ENCODE peak calls at places on chromosomes 4 and X, in ten cellular contexts. F, E, G, N, X, V, W, A, B and R are unnamed samples.

GRCh38 chr4:150385606-150386005 is 196.3 kb upstream of the MAB21L2 start:
- DNase-seq in F (peak; percentile 60), G (peak; percentile 34), W (no peak), E (no peak), A (peak; percentile 76), N (peak; percentile 49), X (peak; percentile 95), B (no peak), V (peak; percentile 92), R (peak; percentile 2)

GRCh38 chr4:40550900-40551546 is 78.6 kb downstream of the RBM47 start:
- DNase-seq in E (no peak), A (no peak), N (peak; percentile 53), W (no peak), G (no peak), B (peak; percentile 38), X (peak; percentile 59), F (no peak), V (peak; percentile 52), R (peak; percentile 77)

GRCh38 chr4:99852199-99852718 is 35.6 kb downstream of the DAPP1 start:
- DNase-seq in N (no peak), E (no peak), F (no peak), B (no peak), X (no peak), W (no peak), A (no peak), V (no peak), G (no peak), R (no peak)

GRCh38 chr4:6779667-6780565 is 2.6 kb upstream of the KIAA0232 start:
- DNase-seq in B (no peak), F (no peak), G (no peak), E (no peak), V (peak; percentile 40), A (no peak), N (no peak), X (peak; percentile 21), W (no peak), R (no peak)

GRCh38 chrX:68647156-68647957 is at the start of gene STARD8:
- DNase-seq in N (peak; percentile 60), V (peak; percentile 45), E (peak; percentile 84), W (peak; percentile 23), X (peak; percentile 72), F (peak; percentile 12), A (peak; percentile 29), B (no peak), G (no peak), R (no peak)

GRCh38 chr4:6834867-6835266 is 52.3 kb downstream of the KIAA0232 start:
- DNase-seq in B (no peak), F (no peak), N (peak; percentile 69), E (no peak), V (peak; percentile 12), X (peak; percentile 43), A (no peak), W (no peak), G (no peak), R (peak; percentile 79)

GRCh38 chrX:70455366-70456202 is 10.9 kb downstream of the DLG3 start:
- DNase-seq in F (no peak), X (no peak), V (no peak), A (no peak), G (no peak), E (no peak), W (peak; percentile 64), N (peak; percentile 46), B (peak; percentile 64), R (peak; percentile 41)

GRCh38 chrX:26783512-26784225 is 567.7 kb downstream of the MAGEB5 start:
- DNase-seq in A (peak; percentile 19), W (no peak), F (no peak), B (peak; percentile 19), E (no peak), V (peak; percentile 11), X (peak; percentile 48), N (peak; percentile 25), G (no peak), R (peak; percentile 0)

GRCh38 chrX:38985375-38985774 is 184.1 kb downstream of the MID1IP1 start:
- DNase-seq in X (peak; percentile 41), G (no peak), N (peak; percentile 58), V (peak; percentile 11), A (no peak), E (no peak), B (no peak), F (no peak), W (no peak), R (peak; percentile 34)

GRCh38 chr4:124685851-124686250 is 26.7 kb downstream of the ANKRD50 start:
- DNase-seq in E (no peak), A (no peak), G (no peak), X (no peak), W (no peak), F (no peak), N (no peak), V (no peak), B (no peak), R (no peak)

DNA sequence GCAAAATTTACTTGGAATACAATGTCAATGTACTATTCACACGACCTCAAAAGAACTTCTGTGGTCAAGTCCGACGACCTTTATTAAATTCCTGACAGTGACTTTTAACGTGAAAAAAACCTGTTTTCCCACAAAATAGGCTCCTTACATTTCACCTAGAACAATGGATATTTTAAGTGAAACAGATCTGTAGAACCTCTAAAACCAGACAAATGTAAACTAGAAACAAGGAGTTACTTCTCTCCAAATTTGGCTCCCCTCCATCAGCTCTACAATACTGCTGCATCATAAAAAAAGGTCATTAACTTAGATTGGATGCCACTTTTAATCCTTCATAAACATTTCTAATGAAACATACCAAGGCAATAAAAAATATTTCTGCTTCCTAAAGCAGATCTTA is 1.2 kb downstream of the NEK1 start:
- DNase-seq in N (no peak), B (no peak), A (no peak), G (no peak), E (no peak), V (no peak), W (no peak), F (no peak), X (peak; percentile 35), R (no peak)
- H3K4me3 ChIP-seq in N (peak overlapping the region; percentile 100), B (no peak overlapping the region), A (peak overlapping the region; percentile 79), G (peak overlapping the region; percentile 98), E (no peak overlapping the region), V (peak overlapping the region; percentile 6), W (no peak overlapping the region), F (peak overlapping the region; percentile 91), X (peak overlapping the region; percentile 90), R (no peak overlapping the region)

GRCh38 chr4:30724217-30724616 is 4.0 kb downstream of the PCDH7 start:
- DNase-seq in W (no peak), F (no peak), E (peak; percentile 63), N (no peak), A (no peak), X (no peak), V (no peak), B (no peak), G (no peak), R (no peak)
- H3K36me3 ChIP-seq in W (no peaks in the 10 kb centered on the region), F (no peaks in the 10 kb centered on the region), E (no peaks in the 10 kb centered on the region), N (no peaks in the 10 kb centered on the region), A (no peaks in the 10 kb centered on the region), X (no peaks in the 10 kb centered on the region), V (no peaks in the 10 kb centered on the region), B (no peaks in the 10 kb centered on the region), G (no peaks in the 10 kb centered on the region), R (no peaks in the 10 kb centered on the region)

GRCh38 chr4:109913842-109914241 is 1.2 kb downstream of the EGF start:
- DNase-seq in A (no peak), W (no peak), F (no peak), E (no peak), B (no peak), N (no peak), G (no peak), X (no peak), V (no peak), R (no peak)
- H3K4me3 ChIP-seq in A (no peak overlapping the region), W (no peak overlapping the region), F (no peak overlapping the region), E (no peak overlapping the region), B (peak overlapping the region; percentile 17), N (peak overlapping the region; percentile 80), G (no peak overlapping the region), X (no peak overlapping the region), V (no peak overlapping the region), R (no peak overlapping the region)

GRCh38 chr4:36237366-36238353 is 6.7 kb downstream of the ARAP2 start:
- DNase-seq in G (no peak), B (no peak), E (no peak), X (no peak), A (no peak), N (no peak), F (no peak), W (no peak), V (no peak), R (no peak)

GRCh38 chr4:36233567-36234266 is 10.6 kb downstream of the ARAP2 start:
- DNase-seq in B (no peak), V (no peak), A (no peak), W (no peak), N (no peak), G (no peak), F (no peak), X (no peak), E (no peak), R (no peak)

GRCh38 chr4:36230523-36230922 is 13.8 kb downstream of the ARAP2 start:
- DNase-seq in E (no peak), A (no peak), W (no peak), G (no peak), V (no peak), N (peak; percentile 6), F (no peak), B (no peak), X (no peak), R (peak; percentile 30)

GRCh38 chr4:36236159-36236558 is 8.2 kb downstream of the ARAP2 start:
- DNase-seq in B (no peak), G (no peak), E (no peak), V (no peak), N (no peak), W (no peak), X (no peak), A (no peak), F (no peak), R (no peak)

DNA sequence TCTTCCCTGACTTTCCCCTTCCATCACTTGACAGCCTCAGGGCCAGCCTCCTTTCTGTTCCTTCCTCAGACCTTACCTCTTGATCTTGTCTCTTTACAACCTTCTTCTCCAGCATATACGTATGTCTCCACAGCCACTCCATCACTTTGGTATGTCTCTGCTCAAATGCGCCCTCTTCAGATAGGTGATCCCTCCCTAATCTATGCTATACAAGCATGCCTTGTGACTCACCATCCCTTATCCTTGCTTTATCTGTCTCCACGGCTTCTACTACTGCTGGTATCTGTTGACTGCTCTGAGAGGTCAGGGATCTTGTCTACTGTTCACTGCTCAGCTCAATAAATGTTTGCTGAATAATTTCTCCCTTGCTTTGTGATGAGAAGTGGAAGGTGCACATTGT is 9.0 kb downstream of the ARAP2 start:
- DNase-seq in F (no peak), G (no peak), A (no peak), W (no peak), N (peak; percentile 66), B (no peak), X (no peak), E (no peak), V (peak; percentile 7), R (peak; percentile 86)
- H3K36me3 ChIP-seq in F (no peaks in the 10 kb centered on the region), G (no peaks in the 10 kb centered on the region), A (no peaks in the 10 kb centered on the region), W (no peaks in the 10 kb centered on the region), N (no peaks in the 10 kb centered on the region), B (no peaks in the 10 kb centered on the region), X (no peaks in the 10 kb centered on the region), E (no peaks in the 10 kb centered on the region), V (no peaks in the 10 kb centered on the region), R (peaks cover 3% of the 10 kb centered on the region)

DNA sequence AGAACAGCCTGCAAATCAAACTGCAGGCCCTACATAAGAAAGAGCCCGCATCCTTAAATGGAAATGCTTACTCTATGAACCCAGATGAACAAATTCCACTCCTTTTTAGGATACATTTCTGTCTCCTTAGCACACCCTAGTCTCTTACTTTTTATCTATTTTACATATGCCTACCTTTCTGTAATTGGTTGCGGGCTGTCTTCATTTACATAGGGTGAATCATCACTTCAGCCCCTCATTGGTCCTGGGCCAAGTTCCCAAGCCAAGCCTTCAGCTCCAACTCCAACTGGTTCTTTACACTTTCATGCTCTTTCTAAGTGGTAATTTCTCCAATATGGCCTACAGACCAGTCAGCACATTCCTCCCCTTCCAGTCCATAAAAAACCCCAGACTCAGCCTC is 219.3 kb downstream of the TRAM1L1 start:
- DNase-seq in E (no peak), N (no peak), G (no peak), X (no peak), V (no peak), W (no peak), A (no peak), B (no peak), F (no peak), R (no peak)
- H3K4me3 ChIP-seq in E (no peak overlapping the region), N (no peak overlapping the region), G (no peak overlapping the region), X (no peak overlapping the region), V (no peak overlapping the region), W (no peak overlapping the region), A (no peak overlapping the region), B (no peak overlapping the region), F (no peak overlapping the region), R (no peak overlapping the region)